ENCODE peak calls at places on chromosomes 7 and 10, in ten cellular contexts. V, J, E, P, T, K, L, Q, R and B are unnamed samples.

GRCh38 chr7:155439311-155440017 is 18.5 kb upstream of the EN2 start:
- DNase-seq in V (no peak), T (no peak), Q (no peak), E (no peak), K (no peak), J (no peak), L (no peak), R (no peak), P (no peak), B (no peak)

GRCh38 chr10:117569610-117570395 is 27.3 kb downstream of the EMX2 start:
- DNase-seq in V (no peak), L (no peak), Q (no peak), T (no peak), R (no peak), P (no peak), E (no peak), K (no peak), J (no peak), B (no peak)

GRCh38 chr10:133359972-133360610 is 2.3 kb upstream of the FUOM start:
- DNase-seq in K (no peak), T (no peak), P (no peak), L (no peak), Q (no peak), R (no peak), J (no peak), V (no peak), E (no peak), B (peak)

GRCh38 chr7:116782177-116782711 is 80.1 kb upstream of the CAPZA2 start:
- DNase-seq in E (no peak), Q (no peak), P (no peak), K (no peak), L (no peak), J (no peak), T (peak), V (peak), R (no peak), B (no peak)

GRCh38 chr10:34522542-34522941 is 292.6 kb downstream of the PARD3 start:
- DNase-seq in Q (no peak), J (no peak), P (no peak), V (peak), R (no peak), K (no peak), T (peak), E (no peak), L (no peak), B (no peak)

GRCh38 chr10:109773818-109774440 is 149.4 kb downstream of the XPNPEP1 start:
- DNase-seq in R (no peak), J (no peak), T (peak), P (no peak), V (peak), Q (no peak), K (no peak), L (no peak), E (no peak), B (no peak)

GRCh38 chr10:44557596-44558191 is 172.8 kb upstream of the CXCL12 start:
- DNase-seq in T (no peak), P (no peak), E (no peak), R (no peak), J (no peak), Q (no peak), L (no peak), V (no peak), K (no peak), B (no peak)

GRCh38 chr10:35089641-35090161 is 440 bp downstream of the CUL2 start:
- DNase-seq in Q (no peak), E (peak), P (peak), J (no peak), K (no peak), R (no peak), T (peak), L (peak), V (peak), B (no peak)

GRCh38 chr10:74892874-74893273 is 66.5 kb downstream of the KAT6B start:
- DNase-seq in L (peak), Q (no peak), R (no peak), V (no peak), J (no peak), T (no peak), P (no peak), E (no peak), K (no peak), B (no peak)